ENCODE peak calls at places on chromosome 12, in four cellular contexts. One of them, this sample, is unnamed.

GRCh38 chr12:117466677-117467362 is 105.4 kb upstream of the NOS1 start:
- DNase-seq in GM23248: no peak
- DNase-seq in GM23338: no peak
- DNase-seq in HCT116: no peak
- DNase-seq in this sample: no peak

GRCh38 chr12:123435636-123436016 is 858 bp downstream of the RILPL2 start:
- DNase-seq in GM23248: no peak
- DNase-seq in GM23338: no peak
- DNase-seq in HCT116: no peak
- DNase-seq in this sample: no peak

GRCh38 chr12:64269161-64269560 is 47.1 kb upstream of the KICS2 start:
- DNase-seq in GM23248: no peak
- DNase-seq in GM23338: no peak
- DNase-seq in HCT116: no peak
- DNase-seq in this sample: no peak

GRCh38 chr12:12794686-12795085 is 9.2 kb downstream of the APOLD1 start:
- DNase-seq in GM23248: no peak
- DNase-seq in GM23338: no peak
- DNase-seq in HCT116: no peak
- DNase-seq in this sample: no peak

GRCh38 chr12:96177013-96177412 is 17.2 kb upstream of the ELK3 start:
- DNase-seq in GM23248: peak; percentile 91
- DNase-seq in GM23338: no peak
- DNase-seq in HCT116: no peak
- DNase-seq in this sample: no peak

GRCh38 chr12:61538951-61539350 is 721.3 kb upstream of the USP15 start:
- DNase-seq in GM23248: no peak
- DNase-seq in GM23338: peak; percentile 70
- DNase-seq in HCT116: peak; percentile 26
- DNase-seq in this sample: peak; percentile 70

GRCh38 chr12:53492188-53492587 is 7.1 kb downstream of the MAP3K12 start:
- DNase-seq in GM23248: no peak
- DNase-seq in GM23338: peak; percentile 46
- DNase-seq in HCT116: no peak
- DNase-seq in this sample: no peak

GRCh38 chr12:93593833-93594232 is 21.4 kb downstream of the SOCS2 start:
- DNase-seq in GM23248: no peak
- DNase-seq in GM23338: no peak
- DNase-seq in HCT116: no peak
- DNase-seq in this sample: peak; percentile 76

GRCh38 chr12:93741741-93742085 is 64.5 kb downstream of the CRADD start:
- DNase-seq in GM23248: peak; percentile 65
- DNase-seq in GM23338: peak; percentile 97
- DNase-seq in HCT116: no peak
- DNase-seq in this sample: no peak

GRCh38 chr12:3199551-3200031 is 122.4 kb downstream of the TSPAN9 start:
- DNase-seq in GM23248: peak; percentile 56
- DNase-seq in GM23338: peak; percentile 70
- DNase-seq in HCT116: no peak
- DNase-seq in this sample: no peak

GRCh38 chr12:59164226-59164625 is 243.9 kb upstream of the LRIG3 start:
- DNase-seq in GM23248: no peak
- DNase-seq in GM23338: no peak
- DNase-seq in HCT116: no peak
- DNase-seq in this sample: no peak

GRCh38 chr12:22740656-22741350 is 115.8 kb downstream of the ETNK1 start:
- DNase-seq in GM23248: no peak
- DNase-seq in GM23338: no peak
- DNase-seq in HCT116: no peak
- DNase-seq in this sample: no peak

GRCh38 chr12:27535318-27535717 is 11.3 kb downstream of the PPFIBP1 start:
- DNase-seq in GM23248: no peak
- DNase-seq in GM23338: no peak
- DNase-seq in HCT116: no peak
- DNase-seq in this sample: peak; percentile 43

GRCh38 chr12:47080725-47081502 is 1.2 kb upstream of the AMIGO2 start:
- DNase-seq in GM23248: peak; percentile 77
- DNase-seq in GM23338: peak; percentile 53
- DNase-seq in HCT116: no peak
- DNase-seq in this sample: no peak
- H3K4me2 ChIP-seq in GM23248: peak overlapping the region; percentile 97
- H3K4me2 ChIP-seq in GM23338: peak overlapping the region; percentile 95
- H3K4me2 ChIP-seq in HCT116: peak overlapping the region; percentile 94
- H3K4me2 ChIP-seq in this sample: peak overlapping the region; percentile 64

GRCh38 chr12:114400395-114400794 is 5.5 kb downstream of the TBX5 start:
- DNase-seq in GM23248: peak; percentile 73
- DNase-seq in GM23338: peak; percentile 60
- DNase-seq in HCT116: no peak
- DNase-seq in this sample: no peak
- TF ChIP-seq EZH2phosphoT487 in GM23248: no peak
- TF ChIP-seq EZH2phosphoT487 in GM23338: peak; percentile 40
- TF ChIP-seq EZH2phosphoT487 in HCT116: no peak
- TF ChIP-seq EZH2phosphoT487 in this sample: no peak

GRCh38 chr12:74454109-74454508 is 83.5 kb upstream of the ATXN7L3B start:
- DNase-seq in GM23248: no peak
- DNase-seq in GM23338: no peak
- DNase-seq in HCT116: no peak
- DNase-seq in this sample: no peak
- H3K4me3 ChIP-seq in GM23248: no peak overlapping the region
- H3K4me3 ChIP-seq in GM23338: no peak overlapping the region
- H3K4me3 ChIP-seq in HCT116: no peak overlapping the region
- H3K4me3 ChIP-seq in this sample: no peak overlapping the region

DNA sequence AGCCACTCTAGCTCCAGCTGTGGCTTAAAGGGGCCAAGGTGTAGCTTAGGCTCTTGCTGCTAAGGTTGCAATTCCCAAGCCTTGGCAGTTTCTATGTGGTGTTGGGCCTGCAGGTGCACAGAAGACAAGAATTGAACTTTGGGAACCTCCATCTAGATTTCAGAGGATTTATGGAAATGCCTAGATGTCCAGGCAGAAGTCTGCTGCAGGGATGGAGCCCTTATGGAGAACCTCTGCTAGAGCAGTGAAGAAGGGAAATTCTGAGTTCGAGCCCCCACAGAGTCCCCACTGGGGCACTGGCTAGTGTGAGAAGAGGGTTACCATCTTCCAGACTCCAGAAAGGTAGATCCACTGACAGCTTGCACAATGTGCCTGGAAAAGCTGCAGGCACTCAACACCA is 694.7 kb downstream of the SLC16A7 start:
- DNase-seq in GM23248: no peak
- DNase-seq in GM23338: no peak
- DNase-seq in HCT116: no peak
- DNase-seq in this sample: no peak
- H3K4me2 ChIP-seq in GM23248: no peak overlapping the region
- H3K4me2 ChIP-seq in GM23338: no peak overlapping the region
- H3K4me2 ChIP-seq in HCT116: no peak overlapping the region
- H3K4me2 ChIP-seq in this sample: no peak overlapping the region

DNA sequence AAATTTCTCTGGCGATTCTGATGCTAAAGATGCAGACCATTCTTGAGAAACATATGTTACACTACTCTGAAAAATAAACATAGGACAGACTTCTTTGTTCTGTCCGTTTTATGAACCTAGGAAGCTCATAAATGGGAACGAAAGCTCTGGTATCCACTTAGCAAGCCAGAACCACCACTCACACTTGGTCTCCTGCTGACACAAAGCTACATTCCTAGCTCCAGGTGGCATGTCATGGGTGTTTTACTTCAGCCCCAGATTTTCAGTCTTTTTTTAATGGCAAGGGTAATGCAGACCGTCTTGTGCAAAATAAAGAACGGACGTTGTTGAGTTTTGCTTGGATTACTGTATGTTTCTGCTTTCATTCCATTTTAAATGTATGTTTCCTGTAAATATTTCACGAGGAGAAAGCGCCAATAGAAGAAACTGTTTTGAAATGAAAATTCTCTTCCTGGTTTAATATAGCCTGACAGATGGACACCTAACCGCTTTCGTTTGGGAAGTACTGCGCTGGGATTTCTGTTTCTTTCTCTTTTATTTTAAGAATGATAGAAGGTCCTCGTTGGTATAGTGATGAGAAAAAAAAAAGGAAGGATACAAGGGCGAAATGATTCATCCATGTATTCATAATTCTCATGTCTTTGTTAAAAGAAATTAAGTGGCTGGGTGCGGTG is 820 bp upstream of the COQ5 start:
- DNase-seq in GM23248: peak; percentile 72
- DNase-seq in GM23338: peak; percentile 65
- DNase-seq in HCT116: peak; percentile 41
- DNase-seq in this sample: peak; percentile 21
- TF ChIP-seq EZH2phosphoT487 in GM23248: no peak
- TF ChIP-seq EZH2phosphoT487 in GM23338: no peak
- TF ChIP-seq EZH2phosphoT487 in HCT116: no peak
- TF ChIP-seq EZH2phosphoT487 in this sample: no peak

This sample was measured in OCI-LY7.